ENCODE peak calls at places on chromosome 16, in seven cellular contexts. S, X, E, R, J, L and N are unnamed samples.

GRCh38 chr16:68954871-68955635 is 111.7 kb downstream of the TANGO6 start:
- DNase-seq in S (no peak), X (no peak), E (no peak), R (no peak), J (no peak), L (no peak), N (no peak)

GRCh38 chr16:17474037-17474436 is 3.3 kb upstream of the XYLT1 start:
- DNase-seq in S (no peak), X (no peak), E (no peak), R (peak), J (peak), L (no peak), N (no peak)

GRCh38 chr16:88429387-88430184 is 23.5 kb upstream of the ZFPM1 start:
- DNase-seq in S (no peak), X (no peak), E (no peak), R (no peak), J (no peak), L (no peak), N (no peak)

GRCh38 chr16:78307824-78308528 is 208.5 kb downstream of the WWOX start:
- DNase-seq in S (no peak), X (no peak), E (no peak), R (peak), J (no peak), L (no peak), N (no peak)

GRCh38 chr16:2535644-2536021 is 2.2 kb upstream of the PDPK1 start:
- DNase-seq in S (no peak), X (no peak), E (peak), R (peak), J (peak), L (no peak), N (no peak)

GRCh38 chr16:19223235-19223847 is 55.3 kb downstream of the SYT17 start:
- DNase-seq in S (no peak), X (no peak), E (no peak), R (peak), J (no peak), L (peak), N (no peak)

GRCh38 chr16:88804552-88805339 is 1.2 kb downstream of the CDT1 start:
- DNase-seq in S (no peak), X (no peak), E (no peak), R (no peak), J (no peak), L (peak), N (peak)

GRCh38 chr16:86383488-86384262 is 126.7 kb upstream of the FOXF1 start:
- DNase-seq in S (no peak), X (no peak), E (no peak), R (peak), J (no peak), L (peak), N (no peak)

GRCh38 chr16:27242868-27243590 is 25.5 kb downstream of the NSMCE1 start:
- DNase-seq in S (no peak), X (peak), E (no peak), R (peak), J (no peak), L (peak), N (no peak)